ENCODE peak calls at places on chromosomes 7 and 10, in four cellular contexts. N is activated T-helper 1 cell treated with anti-CD3 and anti-CD28 coated beads, Interleukin-12 subunit alpha, Interleukin-12 subunit beta, Interleukin-2, Interleukin-4 antibody, amounts not matched to agents 30 ng/mL and 10 ng/mL and 1 ng/mL, durations not matched to agents 14 hours and 24 hours and 36 hours; F is EL; A is NCI-H1417. Z is an unnamed sample.

GRCh38 chr7:130793855-130794618 is 60.0 kb upstream of the KLF14 start:
- DNase-seq in N (no peak), F (no peak), A (no peak), Z (no peak)

GRCh38 chr7:119733480-119733879 is 539.5 kb upstream of the KCND2 start:
- DNase-seq in N (no peak), F (no peak), A (no peak), Z (no peak)

GRCh38 chr7:27873981-27874957 is 134.3 kb downstream of the TAX1BP1 start:
- DNase-seq in N (no peak), F (peak; percentile 73), A (no peak), Z (no peak)

GRCh38 chr10:8050561-8051108 is 3.9 kb upstream of the GATA3 start:
- DNase-seq in N (no peak), F (peak; percentile 27), A (no peak), Z (no peak)

GRCh38 chr7:141460781-141461715 is 90.2 kb upstream of the AGK start:
- DNase-seq in N (no peak), F (peak; percentile 29), A (peak; percentile 96), Z (peak; percentile 79)

GRCh38 chr7:79175390-79175789 is 278.1 kb downstream of the MAGI2 start:
- DNase-seq in N (no peak), F (no peak), A (peak; percentile 60), Z (no peak)

GRCh38 chr7:37663693-37664092 is 19.9 kb upstream of the GPR141 start:
- DNase-seq in N (no peak), F (no peak), A (no peak), Z (no peak)

GRCh38 chr10:95277201-95277570 is 13.6 kb downstream of the PDLIM1 start:
- DNase-seq in N (no peak), F (no peak), A (no peak), Z (no peak)

GRCh38 chr7:1448958-1449357 is 10.3 kb downstream of the MICALL2 start:
- DNase-seq in N (no peak), F (no peak), A (no peak), Z (no peak)